ENCODE peak calls at places on chromosomes 6 and 20, in six cellular contexts. One of them, this sample, is unnamed.

GRCh38 chr6:37513155-37513554 is 13.5 kb upstream of the CCDC167 start:
- DNase-seq in fibroblast of the conjunctiva: no peak
- DNase-seq in T-helper 2 cell: no peak
- DNase-seq in hepatic stellate cell: no peak
- DNase-seq in stimulated activated CD4-positive, alpha-beta T cell treated with anti-CD3 and anti-CD28 coated beads, Interleukin-12 subunit alpha, Interleukin-12 subunit beta, amount 100 ng/mL, for 48 hours: no peak
- DNase-seq in COR-L47: no peak
- DNase-seq in this sample: no peak

GRCh38 chr6:21769973-21770372 is 176.4 kb downstream of the SOX4 start:
- DNase-seq in stimulated activated CD4-positive, alpha-beta T cell treated with anti-CD3 and anti-CD28 coated beads, Interleukin-12 subunit alpha, Interleukin-12 subunit beta, amount 100 ng/mL, for 48 hours: no peak
- DNase-seq in T-helper 2 cell: no peak
- DNase-seq in COR-L47: no peak
- DNase-seq in fibroblast of the conjunctiva: no peak
- DNase-seq in hepatic stellate cell: no peak
- DNase-seq in this sample: no peak

GRCh38 chr6:159169193-159169555 is at the start of gene FNDC1:
- DNase-seq in COR-L47: no peak
- DNase-seq in stimulated activated CD4-positive, alpha-beta T cell treated with anti-CD3 and anti-CD28 coated beads, Interleukin-12 subunit alpha, Interleukin-12 subunit beta, amount 100 ng/mL, for 48 hours: peak
- DNase-seq in fibroblast of the conjunctiva: no peak
- DNase-seq in hepatic stellate cell: peak
- DNase-seq in T-helper 2 cell: no peak
- DNase-seq in this sample: no peak

GRCh38 chr6:163789199-163789810 is 374.8 kb downstream of the QKI start:
- DNase-seq in fibroblast of the conjunctiva: no peak
- DNase-seq in COR-L47: no peak
- DNase-seq in stimulated activated CD4-positive, alpha-beta T cell treated with anti-CD3 and anti-CD28 coated beads, Interleukin-12 subunit alpha, Interleukin-12 subunit beta, amount 100 ng/mL, for 48 hours: no peak
- DNase-seq in T-helper 2 cell: no peak
- DNase-seq in hepatic stellate cell: no peak
- DNase-seq in this sample: no peak

GRCh38 chr20:34528921-34529297 is 12.7 kb downstream of the DYNLRB1 start:
- DNase-seq in T-helper 2 cell: no peak
- DNase-seq in COR-L47: no peak
- DNase-seq in hepatic stellate cell: no peak
- DNase-seq in stimulated activated CD4-positive, alpha-beta T cell treated with anti-CD3 and anti-CD28 coated beads, Interleukin-12 subunit alpha, Interleukin-12 subunit beta, amount 100 ng/mL, for 48 hours: no peak
- DNase-seq in fibroblast of the conjunctiva: no peak
- DNase-seq in this sample: no peak

GRCh38 chr6:2956930-2957329 is 14.4 kb downstream of the SERPINB6 start:
- DNase-seq in hepatic stellate cell: no peak
- DNase-seq in stimulated activated CD4-positive, alpha-beta T cell treated with anti-CD3 and anti-CD28 coated beads, Interleukin-12 subunit alpha, Interleukin-12 subunit beta, amount 100 ng/mL, for 48 hours: no peak
- DNase-seq in fibroblast of the conjunctiva: no peak
- DNase-seq in COR-L47: no peak
- DNase-seq in T-helper 2 cell: no peak
- DNase-seq in this sample: no peak

GRCh38 chr6:12328701-12329100 is 38.5 kb downstream of the EDN1 start:
- DNase-seq in T-helper 2 cell: no peak
- DNase-seq in fibroblast of the conjunctiva: no peak
- DNase-seq in stimulated activated CD4-positive, alpha-beta T cell treated with anti-CD3 and anti-CD28 coated beads, Interleukin-12 subunit alpha, Interleukin-12 subunit beta, amount 100 ng/mL, for 48 hours: no peak
- DNase-seq in hepatic stellate cell: no peak
- DNase-seq in COR-L47: no peak
- DNase-seq in this sample: no peak

GRCh38 chr6:19605624-19606023 is 231.5 kb upstream of the ID4 start:
- DNase-seq in COR-L47: no peak
- DNase-seq in hepatic stellate cell: no peak
- DNase-seq in T-helper 2 cell: no peak
- DNase-seq in stimulated activated CD4-positive, alpha-beta T cell treated with anti-CD3 and anti-CD28 coated beads, Interleukin-12 subunit alpha, Interleukin-12 subunit beta, amount 100 ng/mL, for 48 hours: no peak
- DNase-seq in fibroblast of the conjunctiva: no peak
- DNase-seq in this sample: no peak

GRCh38 chr6:167077241-167077932 is 45.5 kb upstream of the CCR6 start:
- DNase-seq in COR-L47: no peak
- DNase-seq in stimulated activated CD4-positive, alpha-beta T cell treated with anti-CD3 and anti-CD28 coated beads, Interleukin-12 subunit alpha, Interleukin-12 subunit beta, amount 100 ng/mL, for 48 hours: no peak
- DNase-seq in T-helper 2 cell: no peak
- DNase-seq in fibroblast of the conjunctiva: no peak
- DNase-seq in hepatic stellate cell: no peak
- DNase-seq in this sample: no peak

GRCh38 chr6:126312013-126312665 is 27.8 kb upstream of the CENPW start:
- DNase-seq in fibroblast of the conjunctiva: no peak
- DNase-seq in hepatic stellate cell: peak
- DNase-seq in stimulated activated CD4-positive, alpha-beta T cell treated with anti-CD3 and anti-CD28 coated beads, Interleukin-12 subunit alpha, Interleukin-12 subunit beta, amount 100 ng/mL, for 48 hours: no peak
- DNase-seq in COR-L47: no peak
- DNase-seq in T-helper 2 cell: no peak
- DNase-seq in this sample: peak

GRCh38 chr20:3758566-3758965 is 9.0 kb downstream of the ADISSP start:
- DNase-seq in stimulated activated CD4-positive, alpha-beta T cell treated with anti-CD3 and anti-CD28 coated beads, Interleukin-12 subunit alpha, Interleukin-12 subunit beta, amount 100 ng/mL, for 48 hours: no peak
- DNase-seq in T-helper 2 cell: no peak
- DNase-seq in COR-L47: no peak
- DNase-seq in fibroblast of the conjunctiva: no peak
- DNase-seq in hepatic stellate cell: no peak
- DNase-seq in this sample: no peak

GRCh38 chr6:10720229-10720959 is 2.5 kb upstream of the TMEM14C start:
- DNase-seq in fibroblast of the conjunctiva: no peak
- DNase-seq in stimulated activated CD4-positive, alpha-beta T cell treated with anti-CD3 and anti-CD28 coated beads, Interleukin-12 subunit alpha, Interleukin-12 subunit beta, amount 100 ng/mL, for 48 hours: peak
- DNase-seq in T-helper 2 cell: peak
- DNase-seq in COR-L47: peak
- DNase-seq in hepatic stellate cell: peak
- DNase-seq in this sample: no peak

GRCh38 chr6:110560239-110561015 is 84.0 kb upstream of the SLC22A16 start:
- DNase-seq in COR-L47: no peak
- DNase-seq in stimulated activated CD4-positive, alpha-beta T cell treated with anti-CD3 and anti-CD28 coated beads, Interleukin-12 subunit alpha, Interleukin-12 subunit beta, amount 100 ng/mL, for 48 hours: no peak
- DNase-seq in fibroblast of the conjunctiva: no peak
- DNase-seq in hepatic stellate cell: no peak
- DNase-seq in T-helper 2 cell: no peak
- DNase-seq in this sample: no peak

GRCh38 chr6:28981391-28981832 is 23.7 kb downstream of the ZNF311 start:
- DNase-seq in T-helper 2 cell: peak
- DNase-seq in COR-L47: peak
- DNase-seq in fibroblast of the conjunctiva: peak
- DNase-seq in stimulated activated CD4-positive, alpha-beta T cell treated with anti-CD3 and anti-CD28 coated beads, Interleukin-12 subunit alpha, Interleukin-12 subunit beta, amount 100 ng/mL, for 48 hours: peak
- DNase-seq in hepatic stellate cell: no peak
- DNase-seq in this sample: peak

GRCh38 chr20:42985628-42986027 is 204.1 kb downstream of the PTPRT start:
- DNase-seq in COR-L47: no peak
- DNase-seq in fibroblast of the conjunctiva: no peak
- DNase-seq in hepatic stellate cell: no peak
- DNase-seq in stimulated activated CD4-positive, alpha-beta T cell treated with anti-CD3 and anti-CD28 coated beads, Interleukin-12 subunit alpha, Interleukin-12 subunit beta, amount 100 ng/mL, for 48 hours: no peak
- DNase-seq in T-helper 2 cell: no peak
- DNase-seq in this sample: no peak

GRCh38 chr6:101761124-101761601 is 367.7 kb downstream of the GRIK2 start:
- DNase-seq in fibroblast of the conjunctiva: peak
- DNase-seq in stimulated activated CD4-positive, alpha-beta T cell treated with anti-CD3 and anti-CD28 coated beads, Interleukin-12 subunit alpha, Interleukin-12 subunit beta, amount 100 ng/mL, for 48 hours: no peak
- DNase-seq in COR-L47: no peak
- DNase-seq in hepatic stellate cell: no peak
- DNase-seq in T-helper 2 cell: no peak
- DNase-seq in this sample: no peak

GRCh38 chr20:52105573-52106422 is 85.8 kb downstream of the ZFP64 start:
- DNase-seq in hepatic stellate cell: no peak
- DNase-seq in COR-L47: no peak
- DNase-seq in T-helper 2 cell: no peak
- DNase-seq in stimulated activated CD4-positive, alpha-beta T cell treated with anti-CD3 and anti-CD28 coated beads, Interleukin-12 subunit alpha, Interleukin-12 subunit beta, amount 100 ng/mL, for 48 hours: no peak
- DNase-seq in fibroblast of the conjunctiva: no peak
- DNase-seq in this sample: peak

GRCh38 chr6:8278562-8278961 is 156.8 kb downstream of the SLC35B3 start:
- DNase-seq in hepatic stellate cell: no peak
- DNase-seq in COR-L47: no peak
- DNase-seq in T-helper 2 cell: no peak
- DNase-seq in fibroblast of the conjunctiva: no peak
- DNase-seq in stimulated activated CD4-positive, alpha-beta T cell treated with anti-CD3 and anti-CD28 coated beads, Interleukin-12 subunit alpha, Interleukin-12 subunit beta, amount 100 ng/mL, for 48 hours: no peak
- DNase-seq in this sample: peak

GRCh38 chr6:139538366-139538765 is 163.9 kb upstream of the CITED2 start:
- DNase-seq in COR-L47: no peak
- DNase-seq in stimulated activated CD4-positive, alpha-beta T cell treated with anti-CD3 and anti-CD28 coated beads, Interleukin-12 subunit alpha, Interleukin-12 subunit beta, amount 100 ng/mL, for 48 hours: no peak
- DNase-seq in hepatic stellate cell: no peak
- DNase-seq in fibroblast of the conjunctiva: no peak
- DNase-seq in T-helper 2 cell: no peak
- DNase-seq in this sample: no peak

GRCh38 chr20:37526839-37527637 is 638 bp downstream of the BLCAP start:
- DNase-seq in COR-L47: no peak
- DNase-seq in stimulated activated CD4-positive, alpha-beta T cell treated with anti-CD3 and anti-CD28 coated beads, Interleukin-12 subunit alpha, Interleukin-12 subunit beta, amount 100 ng/mL, for 48 hours: no peak
- DNase-seq in T-helper 2 cell: no peak
- DNase-seq in hepatic stellate cell: peak
- DNase-seq in fibroblast of the conjunctiva: no peak
- DNase-seq in this sample: no peak

GRCh38 chr6:20367716-20368485 is 33.8 kb upstream of the E2F3 start:
- DNase-seq in hepatic stellate cell: no peak
- DNase-seq in COR-L47: no peak
- DNase-seq in stimulated activated CD4-positive, alpha-beta T cell treated with anti-CD3 and anti-CD28 coated beads, Interleukin-12 subunit alpha, Interleukin-12 subunit beta, amount 100 ng/mL, for 48 hours: no peak
- DNase-seq in fibroblast of the conjunctiva: no peak
- DNase-seq in T-helper 2 cell: no peak
- DNase-seq in this sample: no peak

GRCh38 chr6:17907467-17908229 is 79.8 kb downstream of the KIF13A start:
- DNase-seq in COR-L47: no peak
- DNase-seq in T-helper 2 cell: no peak
- DNase-seq in stimulated activated CD4-positive, alpha-beta T cell treated with anti-CD3 and anti-CD28 coated beads, Interleukin-12 subunit alpha, Interleukin-12 subunit beta, amount 100 ng/mL, for 48 hours: peak
- DNase-seq in fibroblast of the conjunctiva: peak
- DNase-seq in hepatic stellate cell: peak
- DNase-seq in this sample: no peak

GRCh38 chr20:62068997-62069396 is 3.3 kb upstream of the TAF4 start:
- DNase-seq in COR-L47: no peak
- DNase-seq in T-helper 2 cell: no peak
- DNase-seq in hepatic stellate cell: no peak
- DNase-seq in stimulated activated CD4-positive, alpha-beta T cell treated with anti-CD3 and anti-CD28 coated beads, Interleukin-12 subunit alpha, Interleukin-12 subunit beta, amount 100 ng/mL, for 48 hours: no peak
- DNase-seq in fibroblast of the conjunctiva: no peak
- DNase-seq in this sample: no peak

GRCh38 chr6:165747963-165748362 is 84.9 kb upstream of the PDE10A start:
- DNase-seq in fibroblast of the conjunctiva: no peak
- DNase-seq in hepatic stellate cell: no peak
- DNase-seq in stimulated activated CD4-positive, alpha-beta T cell treated with anti-CD3 and anti-CD28 coated beads, Interleukin-12 subunit alpha, Interleukin-12 subunit beta, amount 100 ng/mL, for 48 hours: no peak
- DNase-seq in COR-L47: no peak
- DNase-seq in T-helper 2 cell: no peak
- DNase-seq in this sample: no peak

GRCh38 chr6:16331328-16332174 is 93.2 kb downstream of the GMPR start:
- DNase-seq in fibroblast of the conjunctiva: no peak
- DNase-seq in COR-L47: peak
- DNase-seq in stimulated activated CD4-positive, alpha-beta T cell treated with anti-CD3 and anti-CD28 coated beads, Interleukin-12 subunit alpha, Interleukin-12 subunit beta, amount 100 ng/mL, for 48 hours: peak
- DNase-seq in T-helper 2 cell: peak
- DNase-seq in hepatic stellate cell: peak
- DNase-seq in this sample: peak

GRCh38 chr6:109490708-109491107 is 7.7 kb upstream of the ZBTB24 start:
- DNase-seq in stimulated activated CD4-positive, alpha-beta T cell treated with anti-CD3 and anti-CD28 coated beads, Interleukin-12 subunit alpha, Interleukin-12 subunit beta, amount 100 ng/mL, for 48 hours: no peak
- DNase-seq in COR-L47: no peak
- DNase-seq in fibroblast of the conjunctiva: no peak
- DNase-seq in hepatic stellate cell: no peak
- DNase-seq in T-helper 2 cell: no peak
- DNase-seq in this sample: no peak

GRCh38 chr6:85404497-85405174 is 45.2 kb upstream of the NT5E start:
- DNase-seq in fibroblast of the conjunctiva: peak
- DNase-seq in T-helper 2 cell: no peak
- DNase-seq in hepatic stellate cell: peak
- DNase-seq in COR-L47: no peak
- DNase-seq in stimulated activated CD4-positive, alpha-beta T cell treated with anti-CD3 and anti-CD28 coated beads, Interleukin-12 subunit alpha, Interleukin-12 subunit beta, amount 100 ng/mL, for 48 hours: no peak
- DNase-seq in this sample: no peak

This sample was measured in NCI-H146.